ENCODE peak calls at places on chromosome 6, in five cellular contexts. One of them, this sample, is unnamed.

GRCh38 chr6:157228421-157229218 is 94.7 kb downstream of the TMEM242 start:
- DNase-seq in K562: peak
- DNase-seq in HCT116: no peak
- DNase-seq in GM12878: no peak
- DNase-seq in H1: no peak
- DNase-seq in this sample: no peak

GRCh38 chr6:136521430-136521829 is 28.8 kb downstream of the MAP7 start:
- DNase-seq in GM12878: no peak
- DNase-seq in H1: no peak
- DNase-seq in K562: no peak
- DNase-seq in HCT116: no peak
- DNase-seq in this sample: no peak

GRCh38 chr6:163946437-163946836 is 531.9 kb downstream of the QKI start:
- DNase-seq in GM12878: no peak
- DNase-seq in K562: no peak
- DNase-seq in HCT116: no peak
- DNase-seq in H1: peak
- DNase-seq in this sample: no peak

GRCh38 chr6:169139179-169139971 is 114.3 kb downstream of the THBS2 start:
- DNase-seq in K562: no peak
- DNase-seq in HCT116: no peak
- DNase-seq in H1: no peak
- DNase-seq in GM12878: no peak
- DNase-seq in this sample: no peak

GRCh38 chr6:168124161-168124560 is 45.1 kb upstream of the FRMD1 start:
- DNase-seq in GM12878: no peak
- DNase-seq in H1: no peak
- DNase-seq in K562: no peak
- DNase-seq in HCT116: no peak
- DNase-seq in this sample: no peak

GRCh38 chr6:38935051-38935450 is 113.5 kb upstream of the GLP1R start:
- DNase-seq in H1: no peak
- DNase-seq in K562: no peak
- DNase-seq in HCT116: no peak
- DNase-seq in GM12878: no peak
- DNase-seq in this sample: no peak

GRCh38 chr6:38161754-38162492 is 342.4 kb downstream of the ZFAND3 start:
- DNase-seq in H1: no peak
- DNase-seq in HCT116: no peak
- DNase-seq in K562: no peak
- DNase-seq in GM12878: no peak
- DNase-seq in this sample: no peak

GRCh38 chr6:1766663-1767062 is 156.9 kb downstream of the FOXC1 start:
- DNase-seq in GM12878: no peak
- DNase-seq in H1: no peak
- DNase-seq in K562: no peak
- DNase-seq in HCT116: no peak
- DNase-seq in this sample: no peak

GRCh38 chr6:45415315-45415714 is 37.6 kb upstream of the SUPT3H start:
- DNase-seq in HCT116: no peak
- DNase-seq in H1: no peak
- DNase-seq in K562: no peak
- DNase-seq in GM12878: no peak
- DNase-seq in this sample: no peak

GRCh38 chr6:154500769-154501171 is 9.7 kb downstream of the CNKSR3 start:
- DNase-seq in GM12878: no peak
- DNase-seq in K562: peak
- DNase-seq in HCT116: no peak
- DNase-seq in H1: no peak
- DNase-seq in this sample: peak

GRCh38 chr6:71608646-71609045 is 277.7 kb upstream of the RIMS1 start:
- DNase-seq in K562: no peak
- DNase-seq in HCT116: no peak
- DNase-seq in H1: no peak
- DNase-seq in GM12878: no peak
- DNase-seq in this sample: no peak

GRCh38 chr6:144377586-144377985 is 92.5 kb downstream of the UTRN start:
- DNase-seq in GM12878: no peak
- DNase-seq in H1: no peak
- DNase-seq in K562: no peak
- DNase-seq in HCT116: no peak
- DNase-seq in this sample: no peak

GRCh38 chr6:110746680-110747079 is 68.6 kb downstream of the CDK19 start:
- DNase-seq in HCT116: no peak
- DNase-seq in H1: no peak
- DNase-seq in GM12878: no peak
- DNase-seq in K562: no peak
- DNase-seq in this sample: peak

GRCh38 chr6:20205722-20206154 is 6.5 kb downstream of the MBOAT1 start:
- DNase-seq in GM12878: no peak
- DNase-seq in H1: no peak
- DNase-seq in HCT116: no peak
- DNase-seq in K562: no peak
- DNase-seq in this sample: no peak

GRCh38 chr6:30685977-30686907 is at the start of gene PPP1R18:
- DNase-seq in K562: peak
- DNase-seq in H1: no peak
- DNase-seq in GM12878: no peak
- DNase-seq in HCT116: no peak
- DNase-seq in this sample: no peak

GRCh38 chr6:131909408-131910218 is 41.6 kb downstream of the CCN2 start:
- DNase-seq in H1: peak
- DNase-seq in HCT116: peak
- DNase-seq in GM12878: no peak
- DNase-seq in K562: peak
- DNase-seq in this sample: peak

GRCh38 chr6:33691456-33692077 is 19.9 kb downstream of the UQCC2 start:
- DNase-seq in HCT116: no peak
- DNase-seq in K562: no peak
- DNase-seq in H1: no peak
- DNase-seq in GM12878: no peak
- DNase-seq in this sample: no peak

GRCh38 chr6:125169058-125169457 is 15.5 kb downstream of the TPD52L1 start:
- DNase-seq in GM12878: no peak
- DNase-seq in H1: no peak
- DNase-seq in K562: no peak
- DNase-seq in HCT116: no peak
- DNase-seq in this sample: no peak

GRCh38 chr6:107114872-107115694 is at the start of gene BEND3:
- DNase-seq in H1: no peak
- DNase-seq in GM12878: no peak
- DNase-seq in K562: peak
- DNase-seq in HCT116: no peak
- DNase-seq in this sample: no peak

GRCh38 chr6:112153926-112154621 is 66.7 kb downstream of the FAM229B start:
- DNase-seq in GM12878: no peak
- DNase-seq in HCT116: no peak
- DNase-seq in H1: no peak
- DNase-seq in K562: no peak
- DNase-seq in this sample: no peak

GRCh38 chr6:113634352-113635163 is 222.6 kb upstream of the MARCKS start:
- DNase-seq in K562: no peak
- DNase-seq in HCT116: no peak
- DNase-seq in H1: no peak
- DNase-seq in GM12878: peak
- DNase-seq in this sample: no peak

GRCh38 chr6:44228031-44228430 is 4.6 kb downstream of the SLC29A1 start:
- DNase-seq in K562: no peak
- DNase-seq in GM12878: no peak
- DNase-seq in HCT116: no peak
- DNase-seq in H1: no peak
- DNase-seq in this sample: no peak

GRCh38 chr6:135141182-135141581 is 39.9 kb upstream of the MYB start:
- DNase-seq in K562: no peak
- DNase-seq in HCT116: no peak
- DNase-seq in H1: no peak
- DNase-seq in GM12878: no peak
- DNase-seq in this sample: no peak

GRCh38 chr6:114157848-114158247 is 185.0 kb downstream of the HS3ST5 start:
- DNase-seq in GM12878: no peak
- DNase-seq in HCT116: no peak
- DNase-seq in H1: no peak
- DNase-seq in K562: no peak
- DNase-seq in this sample: no peak

GRCh38 chr6:128885381-128885780 is 2.4 kb downstream of the LAMA2 start:
- DNase-seq in H1: no peak
- DNase-seq in K562: no peak
- DNase-seq in HCT116: no peak
- DNase-seq in GM12878: no peak
- DNase-seq in this sample: no peak

GRCh38 chr6:128882560-128882959 is 378 bp upstream of the LAMA2 start:
- DNase-seq in K562: no peak
- DNase-seq in HCT116: no peak
- DNase-seq in H1: no peak
- DNase-seq in GM12878: no peak
- DNase-seq in this sample: no peak

GRCh38 chr6:128888444-128889175 is 5.7 kb downstream of the LAMA2 start:
- DNase-seq in H1: no peak
- DNase-seq in K562: no peak
- DNase-seq in GM12878: no peak
- DNase-seq in HCT116: no peak
- DNase-seq in this sample: no peak

DNA sequence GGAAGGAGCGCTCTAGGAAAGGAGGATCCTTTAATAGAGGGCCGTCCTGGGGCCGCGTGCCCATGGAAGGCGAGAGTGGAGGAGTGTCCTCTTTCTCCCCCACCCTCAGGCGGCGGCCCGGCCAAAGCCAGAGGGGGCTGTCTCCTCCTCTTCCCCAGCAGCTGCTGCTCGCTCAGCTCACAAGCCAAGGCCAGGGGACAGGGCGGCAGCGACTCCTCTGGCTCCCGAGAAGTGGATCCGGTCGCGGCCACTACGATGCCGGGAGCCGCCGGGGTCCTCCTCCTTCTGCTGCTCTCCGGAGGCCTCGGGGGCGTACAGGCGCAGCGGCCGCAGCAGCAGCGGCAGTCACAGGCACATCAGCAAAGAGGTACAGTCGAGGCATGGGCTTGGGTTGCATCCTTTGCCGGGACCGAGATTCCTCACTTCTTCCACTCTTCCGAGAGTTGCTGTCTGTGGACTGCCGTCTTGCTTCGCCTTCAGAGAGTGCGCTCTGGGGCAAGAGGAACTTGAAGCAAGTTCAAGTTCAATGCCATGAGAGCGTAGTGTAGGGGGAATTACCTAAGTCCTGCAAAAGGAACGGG is at the start of gene LAMA2:
- DNase-seq in HCT116: no peak
- DNase-seq in K562: no peak
- DNase-seq in GM12878: no peak
- DNase-seq in H1: peak
- DNase-seq in this sample: peak
- TF ChIP-seq SRF in HCT116: no peak
- TF ChIP-seq SRF in K562: no peak
- TF ChIP-seq SRF in GM12878: no peak
- TF ChIP-seq SRF in H1: no peak
- TF ChIP-seq SRF in this sample: no peak

DNA sequence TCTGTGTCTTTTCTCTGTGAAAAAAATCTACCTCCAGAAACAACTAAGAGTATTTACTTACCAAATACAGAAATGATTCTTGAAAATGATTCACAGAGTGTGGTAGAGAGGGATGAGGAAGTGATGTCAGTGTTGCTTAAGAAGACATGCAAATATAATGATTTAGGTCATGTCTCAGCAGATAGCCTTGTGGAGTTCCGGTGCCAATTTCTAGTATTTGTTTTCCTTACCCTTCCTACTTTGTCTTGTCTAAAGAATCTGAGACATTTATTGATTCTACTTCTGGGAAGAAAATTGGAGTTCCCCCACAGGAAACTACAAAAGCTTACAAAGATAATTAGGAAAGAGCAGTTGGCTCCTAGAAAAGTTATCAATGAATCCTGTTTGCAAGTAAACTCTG is 68.8 kb downstream of the GJA1 start:
- DNase-seq in HCT116: no peak
- DNase-seq in K562: no peak
- DNase-seq in H1: no peak
- DNase-seq in GM12878: no peak
- DNase-seq in this sample: no peak
- TF ChIP-seq POLR2AphosphoS5 in HCT116: no peak
- TF ChIP-seq POLR2AphosphoS5 in K562: no peak
- TF ChIP-seq POLR2AphosphoS5 in H1: no peak
- TF ChIP-seq POLR2AphosphoS5 in GM12878: no peak
- TF ChIP-seq POLR2AphosphoS5 in this sample: no peak

DNA sequence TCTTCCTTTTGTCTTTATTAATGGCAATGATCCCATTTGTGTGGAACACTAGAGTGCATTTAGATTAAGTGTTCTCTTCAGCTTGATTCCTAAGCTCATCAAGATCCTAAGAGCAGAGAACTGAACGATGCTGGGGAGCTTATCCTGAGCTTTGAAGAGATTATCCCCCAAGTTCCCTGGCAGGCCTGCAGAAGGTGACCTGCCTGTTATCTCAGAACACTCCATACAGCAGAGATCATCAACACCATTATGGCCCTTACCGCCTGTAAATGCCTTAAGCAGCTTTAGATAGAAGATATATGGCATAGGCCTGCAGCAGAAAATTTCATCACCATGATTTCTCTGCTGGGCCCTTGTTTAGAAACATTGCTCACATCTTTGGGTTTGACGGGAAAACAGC is 779.9 kb upstream of the MAP3K7 start:
- DNase-seq in GM12878: no peak
- DNase-seq in K562: no peak
- DNase-seq in HCT116: no peak
- DNase-seq in H1: no peak
- DNase-seq in this sample: no peak
- TF ChIP-seq RAD21 in GM12878: no peak
- TF ChIP-seq RAD21 in K562: no peak
- TF ChIP-seq RAD21 in HCT116: no peak
- TF ChIP-seq RAD21 in H1: no peak
- TF ChIP-seq RAD21 in this sample: no peak

GRCh38 chr6:4100655-4101054 is 21.7 kb upstream of the FAM217A start:
- DNase-seq in GM12878: no peak
- DNase-seq in H1: no peak
- DNase-seq in HCT116: no peak
- DNase-seq in K562: no peak
- DNase-seq in this sample: no peak

GRCh38 chr6:4101298-4101697 is 22.4 kb upstream of the FAM217A start:
- DNase-seq in HCT116: no peak
- DNase-seq in H1: no peak
- DNase-seq in K562: no peak
- DNase-seq in GM12878: no peak
- DNase-seq in this sample: no peak

GRCh38 chr6:4102687-4103244 is 23.8 kb upstream of the FAM217A start:
- DNase-seq in H1: no peak
- DNase-seq in GM12878: no peak
- DNase-seq in K562: no peak
- DNase-seq in HCT116: no peak
- DNase-seq in this sample: peak

GRCh38 chr6:4105980-4106536 is 27.1 kb upstream of the FAM217A start:
- DNase-seq in GM12878: no peak
- DNase-seq in K562: no peak
- DNase-seq in HCT116: no peak
- DNase-seq in H1: no peak
- DNase-seq in this sample: peak

DNA sequence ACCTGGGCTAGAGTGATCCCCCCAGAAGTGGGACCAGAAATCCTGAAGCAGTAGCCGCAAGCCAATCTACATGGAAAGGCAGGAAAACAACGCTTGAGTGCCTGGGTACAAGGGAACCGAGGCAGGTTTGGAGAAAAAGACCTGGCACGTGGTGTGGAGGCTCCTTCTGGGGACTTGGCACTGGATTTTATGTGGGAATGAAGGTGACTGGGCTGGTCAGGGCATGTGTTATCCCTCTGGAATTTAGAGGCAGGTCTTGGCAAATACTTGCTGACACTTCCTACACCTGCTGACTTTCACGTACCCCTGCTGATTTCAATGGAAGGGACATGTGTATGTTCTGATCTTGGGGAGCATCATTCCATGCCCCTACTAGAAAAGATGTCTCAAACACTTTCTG is 25.0 kb upstream of the FAM217A start:
- DNase-seq in HCT116: no peak
- DNase-seq in GM12878: no peak
- DNase-seq in H1: no peak
- DNase-seq in K562: no peak
- DNase-seq in this sample: no peak
- TF ChIP-seq SRF in HCT116: no peak
- TF ChIP-seq SRF in GM12878: no peak
- TF ChIP-seq SRF in H1: no peak
- TF ChIP-seq SRF in K562: no peak
- TF ChIP-seq SRF in this sample: no peak

This sample was measured in HepG2.